ENCODE peak calls at places on chromosome 18, in eight cellular contexts. O is upper lobe of right lung; N is IMR-90; U is aorta; X is heart left ventricle; K is CD8-positive, alpha-beta memory T cell; T is Peyer's patch; H is endodermal cell. Q is an unnamed sample. For H3K4me1, the result is how much of the 10 kb centered on the place peaks cover.

GRCh38 chr18:33231474-33232317 is 208.8 kb downstream of the CCDC178 start:
- DNase-seq in O (peak), N (peak), U (no peak), X (peak), K (no peak), T (peak), H (peak), Q (peak)

GRCh38 chr18:40673150-40673549 is 1281.9 kb upstream of the PIK3C3 start:
- DNase-seq in O (no peak), N (no peak), U (no peak), X (no peak), K (no peak), T (no peak), H (no peak), Q (no peak)

GRCh38 chr18:45373286-45373880 is 241.9 kb upstream of the SLC14A2 start:
- DNase-seq in O (no peak), N (no peak), U (no peak), X (no peak), K (no peak), T (no peak), H (no peak), Q (no peak)

GRCh38 chr18:21389283-21389682 is 147.3 kb downstream of the GREB1L start:
- DNase-seq in O (no peak), N (no peak), U (no peak), X (no peak), K (no peak), T (no peak), H (no peak), Q (no peak)

GRCh38 chr18:76494181-76494540 is 881 bp downstream of the ZNF516 start:
- DNase-seq in O (no peak), N (peak), U (peak), X (no peak), K (no peak), T (peak), H (peak), Q (no peak)

GRCh38 chr18:31624892-31625640 is 33.4 kb downstream of the TTR start:
- DNase-seq in O (no peak), N (no peak), U (no peak), X (no peak), K (no peak), T (no peak), H (no peak), Q (no peak)

GRCh38 chr18:33746261-33746660 is 168.2 kb downstream of the ASXL3 start:
- DNase-seq in O (no peak), N (no peak), U (no peak), X (no peak), K (no peak), T (no peak), H (no peak), Q (no peak)

GRCh38 chr18:79513381-79514081 is 117.8 kb downstream of the NFATC1 start:
- DNase-seq in O (peak), N (no peak), U (peak), X (no peak), K (no peak), T (peak), H (peak), Q (peak)

GRCh38 chr18:6660334-6660733 is 69.2 kb upstream of the ARHGAP28 start:
- DNase-seq in O (no peak), N (peak), U (no peak), X (no peak), K (no peak), T (no peak), H (no peak), Q (no peak)

GRCh38 chr18:42893991-42894390 is 221.5 kb downstream of the RIT2 start:
- DNase-seq in O (no peak), N (no peak), U (no peak), X (no peak), K (no peak), T (no peak), H (no peak), Q (no peak)

GRCh38 chr18:48228841-48229240 is 180.3 kb downstream of the ZBTB7C start:
- DNase-seq in O (no peak), N (no peak), U (no peak), X (no peak), K (no peak), T (no peak), H (no peak), Q (no peak)

GRCh38 chr18:47968006-47968676 is 37.7 kb upstream of the SMAD2 start:
- DNase-seq in O (no peak), N (no peak), U (no peak), X (no peak), K (no peak), T (no peak), H (peak), Q (no peak)

GRCh38 chr18:37709740-37710139 is 144.1 kb upstream of the CELF4 start:
- DNase-seq in O (no peak), N (no peak), U (no peak), X (no peak), K (no peak), T (no peak), H (no peak), Q (no peak)

GRCh38 chr18:54030434-54030833 is 194.0 kb downstream of the MBD2 start:
- DNase-seq in O (no peak), N (no peak), U (no peak), X (no peak), K (no peak), T (no peak), H (no peak), Q (no peak)

GRCh38 chr18:76823574-76823973 is 1.2 kb downstream of the ZNF236 start:
- DNase-seq in O (peak), N (peak), U (no peak), X (no peak), K (no peak), T (no peak), H (peak), Q (peak)

GRCh38 chr18:46439037-46439436 is 218.0 kb downstream of the LOXHD1 start:
- DNase-seq in O (no peak), N (no peak), U (no peak), X (no peak), K (no peak), T (no peak), H (no peak), Q (no peak)

GRCh38 chr18:24669502-24669901 is 209.1 kb downstream of the HRH4 start:
- DNase-seq in O (no peak), N (no peak), U (no peak), X (no peak), K (no peak), T (no peak), H (no peak), Q (no peak)

GRCh38 chr18:75360206-75360605 is 67.3 kb downstream of the SMIM21 start:
- DNase-seq in O (no peak), N (no peak), U (no peak), X (no peak), K (no peak), T (no peak), H (no peak), Q (no peak)

GRCh38 chr18:4758980-4759379 is 303.9 kb upstream of the DLGAP1 start:
- DNase-seq in O (no peak), N (no peak), U (no peak), X (no peak), K (no peak), T (no peak), H (no peak), Q (no peak)

GRCh38 chr18:45324489-45325111 is 290.7 kb upstream of the SLC14A2 start:
- DNase-seq in O (no peak), N (peak), U (peak), X (peak), K (no peak), T (no peak), H (peak), Q (peak)

GRCh38 chr18:11497585-11497984 is 111.8 kb upstream of the SLC35G4 start:
- DNase-seq in O (no peak), N (peak), U (no peak), X (no peak), K (no peak), T (no peak), H (no peak), Q (no peak)

GRCh38 chr18:48721308-48721707 is 182.5 kb downstream of the CTIF start:
- DNase-seq in O (no peak), N (no peak), U (peak), X (no peak), K (no peak), T (no peak), H (no peak), Q (no peak)

GRCh38 chr18:72235422-72235821 is 308.7 kb downstream of the CBLN2 start:
- DNase-seq in O (no peak), N (no peak), U (no peak), X (no peak), K (no peak), T (no peak), H (peak), Q (no peak)

GRCh38 chr18:28584726-28585125 is 407.8 kb upstream of the CDH2 start:
- DNase-seq in O (no peak), N (peak), U (no peak), X (no peak), K (no peak), T (no peak), H (peak), Q (no peak)

GRCh38 chr18:446941-447560 is 53.5 kb downstream of the COLEC12 start:
- DNase-seq in O (no peak), N (peak), U (no peak), X (no peak), K (no peak), T (no peak), H (no peak), Q (no peak)

GRCh38 chr18:42184685-42185477 is 229.8 kb downstream of the PIK3C3 start:
- DNase-seq in O (no peak), N (no peak), U (no peak), X (no peak), K (no peak), T (no peak), H (no peak), Q (no peak)

GRCh38 chr18:3706279-3707097 is 256.5 kb downstream of the TGIF1 start:
- DNase-seq in O (no peak), N (peak), U (no peak), X (no peak), K (no peak), T (no peak), H (no peak), Q (no peak)

GRCh38 chr18:39037925-39038324 is 1472.3 kb upstream of the CELF4 start:
- DNase-seq in O (no peak), N (no peak), U (no peak), X (no peak), K (no peak), T (no peak), H (no peak), Q (no peak)

GRCh38 chr18:5488844-5489243 is 55.0 kb downstream of the EPB41L3 start:
- DNase-seq in O (no peak), N (no peak), U (no peak), X (no peak), K (no peak), T (no peak), H (no peak), Q (peak)

GRCh38 chr18:31102020-31102684 is at the start of gene DSC2:
- DNase-seq in O (peak), N (no peak), U (peak), X (peak), K (no peak), T (no peak), H (peak), Q (no peak)

GRCh38 chr18:36375118-36375517 is 77.6 kb downstream of the FHOD3 start:
- DNase-seq in O (no peak), N (no peak), U (no peak), X (no peak), K (no peak), T (no peak), H (no peak), Q (no peak)

GRCh38 chr18:36374262-36374661 is 76.7 kb downstream of the FHOD3 start:
- DNase-seq in O (no peak), N (no peak), U (no peak), X (no peak), K (no peak), T (no peak), H (no peak), Q (no peak)

GRCh38 chr18:36376361-36376760 is 78.8 kb downstream of the FHOD3 start:
- DNase-seq in O (no peak), N (peak), U (no peak), X (no peak), K (no peak), T (no peak), H (no peak), Q (no peak)

GRCh38 chr18:36377626-36378025 is 80.1 kb downstream of the FHOD3 start:
- DNase-seq in O (no peak), N (no peak), U (no peak), X (no peak), K (no peak), T (no peak), H (no peak), Q (no peak)

GRCh38 chr18:36372902-36373301 is 75.4 kb downstream of the FHOD3 start:
- DNase-seq in O (no peak), N (peak), U (no peak), X (no peak), K (no peak), T (no peak), H (no peak), Q (no peak)
- H3K27ac ChIP-seq in O (no peak), N (no peak), U (no peak), X (peak), K (no peak), T (no peak), H (no peak), Q (no peak)

DNA sequence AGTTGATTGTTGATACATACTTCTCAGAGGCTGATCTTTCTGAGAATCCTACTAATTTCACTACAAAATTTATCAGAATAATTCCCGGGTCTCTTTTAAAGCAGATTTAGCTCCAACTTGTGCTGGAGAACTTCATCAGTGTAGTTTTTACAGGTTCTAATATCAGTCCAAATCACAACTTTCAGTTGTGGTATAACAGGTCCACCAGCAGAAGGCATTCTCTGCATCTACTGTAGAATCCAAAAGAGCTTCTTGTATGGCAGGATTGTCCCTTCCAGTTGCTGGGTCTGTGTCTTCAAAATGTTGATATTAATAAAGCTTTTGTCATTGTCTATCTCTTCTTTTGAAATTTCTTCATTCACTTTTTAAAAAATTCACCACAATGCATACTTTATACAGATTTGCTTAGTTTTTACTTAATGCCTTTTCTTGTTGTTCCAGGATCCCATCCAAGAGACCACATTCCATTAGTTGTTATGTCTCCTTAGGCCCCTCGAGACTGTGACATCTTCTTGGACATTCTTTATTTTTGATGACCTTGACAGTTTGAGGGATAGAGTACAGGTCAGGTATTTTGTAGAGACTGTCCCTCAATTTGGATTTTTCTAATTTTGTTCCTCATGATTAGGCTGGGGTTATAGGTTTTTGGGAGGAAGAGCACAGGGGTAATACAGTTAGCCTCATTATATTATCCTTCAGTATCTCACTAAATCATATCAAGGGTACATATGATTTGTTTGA is 490.5 kb upstream of the MEX3C start:
- DNase-seq in O (no peak), N (no peak), U (no peak), X (no peak), K (no peak), T (no peak), H (no peak), Q (no peak)
- H3K4me1 ChIP-seq in O (under half), N (under half), U (under half), X (under half), K (under half), T (under half), H (under half), Q (under half)

DNA sequence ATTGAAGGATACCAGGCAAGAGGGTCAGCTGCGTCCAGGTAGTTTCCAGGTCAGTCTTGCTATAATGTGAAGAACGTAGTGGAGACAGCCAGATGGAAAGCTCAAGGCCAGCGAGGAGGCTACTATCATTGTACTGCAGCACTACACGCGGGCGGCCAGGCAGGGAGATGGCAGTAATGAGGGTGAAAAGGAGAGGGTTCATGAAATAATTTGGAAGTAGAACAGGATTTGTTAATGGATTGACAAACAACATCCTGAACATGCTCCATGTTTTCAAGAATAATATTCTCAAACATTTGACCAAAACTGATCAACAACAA is 17.1 kb downstream of the SPIRE1 start:
- DNase-seq in O (no peak), N (no peak), U (no peak), X (no peak), K (no peak), T (no peak), H (no peak), Q (no peak)
- H3K27ac ChIP-seq in O (no peak), N (peak), U (no peak), X (peak), K (no peak), T (no peak), H (no peak), Q (no peak)

DNA sequence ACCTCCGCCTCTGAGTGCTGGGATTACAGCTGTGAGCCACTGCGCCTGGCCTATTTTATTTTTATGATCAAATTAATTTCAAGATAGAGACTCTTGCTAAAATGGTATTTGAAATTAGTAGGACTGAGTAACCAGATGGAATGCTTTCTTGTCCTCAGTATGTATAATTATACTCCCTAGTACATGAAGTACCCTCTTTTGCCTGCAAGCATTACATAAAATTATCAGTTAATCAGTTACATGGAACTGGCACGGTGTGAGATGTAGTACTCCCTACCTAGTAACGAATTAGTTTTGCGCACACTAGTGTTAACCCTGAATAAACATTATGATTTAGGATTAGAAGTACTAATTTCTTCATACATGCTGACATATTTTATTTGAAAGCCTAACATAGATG is 41.6 kb downstream of the RBBP8 start:
- DNase-seq in O (no peak), N (no peak), U (no peak), X (no peak), K (no peak), T (no peak), H (no peak), Q (no peak)
- H3K4me1 ChIP-seq in O (under half), N (under half), U (under half), X (under half), K (under half), T (under half), H (under half), Q (under half)

GRCh38 chr18:63975632-63976031 is 5.8 kb downstream of the SERPINB8 start:
- DNase-seq in O (no peak), N (no peak), U (no peak), X (no peak), K (no peak), T (no peak), H (no peak), Q (no peak)
- H3K27ac ChIP-seq in O (no peak), N (no peak), U (no peak), X (no peak), K (no peak), T (no peak), H (no peak), Q (no peak)

GRCh38 chr18:51041677-51042076 is 11.7 kb downstream of the SMAD4 start:
- DNase-seq in O (no peak), N (no peak), U (no peak), X (no peak), K (no peak), T (no peak), H (no peak), Q (no peak)
- H3K4me1 ChIP-seq in O (half or more), N (under half), U (under half), X (half or more), K (half or more), T (under half), H (under half), Q (under half)

DNA sequence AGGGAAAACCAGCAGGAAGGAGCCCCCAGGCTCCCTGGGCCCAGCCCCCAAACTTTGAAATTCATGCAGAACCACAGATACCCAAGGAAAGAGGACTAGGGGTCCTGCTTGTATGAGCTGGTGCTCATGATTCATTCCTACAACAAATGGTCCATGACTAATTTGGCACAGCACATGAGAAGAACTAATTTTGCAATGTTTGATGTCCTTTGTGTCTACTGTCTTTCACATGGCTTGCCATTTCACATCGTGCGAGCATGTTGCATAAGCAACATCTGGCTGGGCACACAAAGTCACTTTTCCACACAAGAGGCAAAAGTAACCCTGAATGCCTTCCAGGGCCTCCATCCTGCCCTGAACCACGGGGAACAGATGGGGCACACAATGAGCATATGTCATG is 149.6 kb upstream of the APCDD1 start:
- DNase-seq in O (no peak), N (peak), U (no peak), X (no peak), K (no peak), T (no peak), H (no peak), Q (no peak)
- H3K27ac ChIP-seq in O (no peak), N (no peak), U (no peak), X (no peak), K (no peak), T (no peak), H (no peak), Q (no peak)

GRCh38 chr18:58097127-58097906 is 53.3 kb downstream of the NEDD4L start:
- DNase-seq in O (peak), N (peak), U (no peak), X (no peak), K (no peak), T (no peak), H (no peak), Q (no peak)
- H3K4me1 ChIP-seq in O (under half), N (under half), U (under half), X (under half), K (under half), T (under half), H (under half), Q (under half)